ENCODE peak calls at places on chromosomes 13 and 19, in seven cellular contexts. V is DMS153, Z is T-helper 1 cell, M is frontal cortex, I is Right ventricle myocardium superior, Y is RPMI7951, C is lower lobe of right lung. F is an unnamed sample.
A peak's percentile ranks its signal among the peaks of the same experiment; 100 is the strongest.

GRCh38 chr13:31725841-31726240 is 13.5 kb upstream of the RXFP2 start:
- DNase-seq in Y (peak; percentile 33), V (no peak), C (no peak), M (no peak), I (no peak), Z (no peak), F (no peak)

GRCh38 chr19:35000647-35001501 is 751 bp downstream of the GRAMD1A start:
- DNase-seq in C (peak; percentile 62), V (peak; percentile 45), M (peak; percentile 58), Z (peak; percentile 73), I (no peak), Y (peak; percentile 56), F (no peak)

GRCh38 chr13:111474136-111475002 is 153.9 kb downstream of the TEX29 start:
- DNase-seq in Z (peak; percentile 3), I (no peak), C (no peak), Y (peak; percentile 35), V (peak; percentile 52), M (peak; percentile 54), F (peak; percentile 57)

GRCh38 chr13:38265135-38265497 is 84.5 kb upstream of the UFM1 start:
- DNase-seq in M (no peak), C (peak; percentile 60), V (peak; percentile 8), Y (no peak), I (no peak), Z (no peak), F (no peak)

GRCh38 chr19:45138303-45138751 is 22.5 kb downstream of the NKPD1 start:
- DNase-seq in I (no peak), V (no peak), Y (no peak), Z (no peak), C (no peak), M (no peak), F (no peak)

GRCh38 chr13:49791214-49791752 is 1.2 kb downstream of the KPNA3 start:
- DNase-seq in V (peak; percentile 23), Z (peak; percentile 22), I (no peak), M (peak; percentile 20), Y (peak; percentile 14), C (no peak), F (peak; percentile 53)

GRCh38 chr13:40595693-40596092 is 70.7 kb downstream of the FOXO1 start:
- DNase-seq in V (no peak), Y (no peak), I (no peak), M (no peak), Z (no peak), C (no peak), F (no peak)

GRCh38 chr19:56170261-56170660 is 5.5 kb upstream of the GALP start:
- DNase-seq in V (peak; percentile 62), C (peak; percentile 82), M (no peak), Y (peak; percentile 73), I (no peak), Z (no peak), F (no peak)

GRCh38 chr13:33560722-33561121 is 257.2 kb upstream of the RFC3 start:
- DNase-seq in V (no peak), Y (no peak), Z (no peak), I (no peak), M (no peak), C (no peak), F (no peak)

GRCh38 chr19:19445911-19446361 is 40.5 kb downstream of the GATAD2A start:
- DNase-seq in I (no peak), C (no peak), Y (peak; percentile 28), M (no peak), V (no peak), Z (peak; percentile 50), F (no peak)

GRCh38 chr19:3270908-3271307 is 46.4 kb downstream of the CELF5 start:
- DNase-seq in Y (peak; percentile 68), C (no peak), I (no peak), Z (peak; percentile 43), M (peak; percentile 58), V (peak; percentile 49), F (no peak)

GRCh38 chr13:114140909-114141255 is 8.5 kb upstream of the RASA3 start:
- DNase-seq in I (no peak), Z (peak; percentile 67), M (no peak), V (no peak), C (no peak), Y (no peak), F (no peak)

GRCh38 chr19:15702590-15702930 is 25.3 kb upstream of the OR10H2 start:
- DNase-seq in V (peak; percentile 85), C (peak; percentile 72), Z (no peak), M (no peak), Y (peak; percentile 76), I (peak; percentile 90), F (peak; percentile 22)

GRCh38 chr19:2726904-2727639 is 5.9 kb upstream of the DIRAS1 start:
- DNase-seq in I (peak; percentile 25), Z (no peak), M (no peak), C (no peak), V (no peak), Y (peak; percentile 75), F (no peak)

F was measured in HuH-7.5.